ENCODE peak calls at places on chromosomes 11 and 22, in ten cellular contexts. One of them, this sample, is unnamed.

GRCh38 chr11:103619480-103619879 is 417.0 kb upstream of the DDI1 start:
- DNase-seq in astrocyte: no peak
- DNase-seq in Caco-2: peak; percentile 51
- DNase-seq in gastrocnemius medialis: no peak
- DNase-seq in heart right ventricle: no peak
- DNase-seq in ovary: no peak
- DNase-seq in PC-9: no peak
- DNase-seq in esophagus squamous epithelium: no peak
- DNase-seq in spleen: no peak
- DNase-seq in mesendoderm: no peak
- DNase-seq in this sample: no peak

GRCh38 chr11:122954455-122954854 is 27.2 kb downstream of the BSX start:
- DNase-seq in astrocyte: no peak
- DNase-seq in Caco-2: no peak
- DNase-seq in gastrocnemius medialis: no peak
- DNase-seq in heart right ventricle: no peak
- DNase-seq in ovary: no peak
- DNase-seq in PC-9: no peak
- DNase-seq in esophagus squamous epithelium: no peak
- DNase-seq in spleen: no peak
- DNase-seq in mesendoderm: no peak
- DNase-seq in this sample: no peak

GRCh38 chr11:102187416-102188125 is 77.3 kb downstream of the YAP1 start:
- DNase-seq in astrocyte: no peak
- DNase-seq in Caco-2: no peak
- DNase-seq in gastrocnemius medialis: no peak
- DNase-seq in heart right ventricle: no peak
- DNase-seq in ovary: no peak
- DNase-seq in PC-9: no peak
- DNase-seq in esophagus squamous epithelium: no peak
- DNase-seq in spleen: no peak
- DNase-seq in mesendoderm: no peak
- DNase-seq in this sample: no peak

GRCh38 chr11:134139873-134140331 is 71.0 kb downstream of the JAM3 start:
- DNase-seq in astrocyte: peak; percentile 53
- DNase-seq in Caco-2: peak; percentile 70
- DNase-seq in gastrocnemius medialis: peak; percentile 53
- DNase-seq in heart right ventricle: no peak
- DNase-seq in ovary: peak; percentile 61
- DNase-seq in PC-9: no peak
- DNase-seq in esophagus squamous epithelium: no peak
- DNase-seq in spleen: peak; percentile 68
- DNase-seq in mesendoderm: peak; percentile 80
- DNase-seq in this sample: no peak

GRCh38 chr22:36398602-36399472 is 11.1 kb upstream of the MYH9 start:
- DNase-seq in astrocyte: peak; percentile 91
- DNase-seq in Caco-2: no peak
- DNase-seq in gastrocnemius medialis: no peak
- DNase-seq in heart right ventricle: no peak
- DNase-seq in ovary: no peak
- DNase-seq in PC-9: peak; percentile 91
- DNase-seq in esophagus squamous epithelium: no peak
- DNase-seq in spleen: no peak
- DNase-seq in mesendoderm: no peak
- DNase-seq in this sample: no peak

GRCh38 chr11:19441752-19442553 is 201.2 kb upstream of the E2F8 start:
- DNase-seq in astrocyte: peak; percentile 98
- DNase-seq in Caco-2: peak; percentile 79
- DNase-seq in gastrocnemius medialis: no peak
- DNase-seq in heart right ventricle: peak; percentile 31
- DNase-seq in ovary: peak; percentile 21
- DNase-seq in PC-9: peak; percentile 100
- DNase-seq in esophagus squamous epithelium: no peak
- DNase-seq in spleen: no peak
- DNase-seq in mesendoderm: peak; percentile 70
- DNase-seq in this sample: peak; percentile 86

GRCh38 chr22:31192513-31192912 is 19.6 kb upstream of the LIMK2 start:
- DNase-seq in astrocyte: no peak
- DNase-seq in Caco-2: no peak
- DNase-seq in gastrocnemius medialis: no peak
- DNase-seq in heart right ventricle: no peak
- DNase-seq in ovary: no peak
- DNase-seq in PC-9: peak; percentile 70
- DNase-seq in esophagus squamous epithelium: no peak
- DNase-seq in spleen: no peak
- DNase-seq in mesendoderm: peak; percentile 87
- DNase-seq in this sample: no peak

GRCh38 chr11:29184939-29185890 is 831.6 kb downstream of the KCNA4 start:
- DNase-seq in astrocyte: peak; percentile 99
- DNase-seq in Caco-2: no peak
- DNase-seq in gastrocnemius medialis: no peak
- DNase-seq in heart right ventricle: no peak
- DNase-seq in ovary: no peak
- DNase-seq in PC-9: no peak
- DNase-seq in esophagus squamous epithelium: no peak
- DNase-seq in spleen: no peak
- DNase-seq in mesendoderm: peak; percentile 20
- DNase-seq in this sample: no peak

GRCh38 chr22:49934891-49935557 is 16.6 kb downstream of the CRELD2 start:
- DNase-seq in astrocyte: no peak
- DNase-seq in Caco-2: no peak
- DNase-seq in gastrocnemius medialis: peak; percentile 77
- DNase-seq in heart right ventricle: peak; percentile 92
- DNase-seq in ovary: peak; percentile 87
- DNase-seq in PC-9: no peak
- DNase-seq in esophagus squamous epithelium: no peak
- DNase-seq in spleen: peak; percentile 98
- DNase-seq in mesendoderm: no peak
- DNase-seq in this sample: peak; percentile 86

GRCh38 chr11:118045191-118045590 is 31.7 kb upstream of the TMPRSS4 start:
- DNase-seq in astrocyte: no peak
- DNase-seq in Caco-2: no peak
- DNase-seq in gastrocnemius medialis: no peak
- DNase-seq in heart right ventricle: no peak
- DNase-seq in ovary: no peak
- DNase-seq in PC-9: no peak
- DNase-seq in esophagus squamous epithelium: no peak
- DNase-seq in spleen: no peak
- DNase-seq in mesendoderm: no peak
- DNase-seq in this sample: no peak

GRCh38 chr11:125016413-125016812 is 46.7 kb upstream of the SLC37A2 start:
- DNase-seq in astrocyte: no peak
- DNase-seq in Caco-2: no peak
- DNase-seq in gastrocnemius medialis: no peak
- DNase-seq in heart right ventricle: no peak
- DNase-seq in ovary: no peak
- DNase-seq in PC-9: no peak
- DNase-seq in esophagus squamous epithelium: no peak
- DNase-seq in spleen: no peak
- DNase-seq in mesendoderm: no peak
- DNase-seq in this sample: no peak

GRCh38 chr11:106304274-106304673 is 226.8 kb downstream of the AASDHPPT start:
- DNase-seq in astrocyte: peak; percentile 81
- DNase-seq in Caco-2: no peak
- DNase-seq in gastrocnemius medialis: no peak
- DNase-seq in heart right ventricle: no peak
- DNase-seq in ovary: no peak
- DNase-seq in PC-9: no peak
- DNase-seq in esophagus squamous epithelium: no peak
- DNase-seq in spleen: no peak
- DNase-seq in mesendoderm: no peak
- DNase-seq in this sample: no peak

GRCh38 chr11:130830563-130830950 is 85.7 kb downstream of the SNX19 start:
- DNase-seq in astrocyte: no peak
- DNase-seq in Caco-2: no peak
- DNase-seq in gastrocnemius medialis: no peak
- DNase-seq in heart right ventricle: no peak
- DNase-seq in ovary: no peak
- DNase-seq in PC-9: no peak
- DNase-seq in esophagus squamous epithelium: no peak
- DNase-seq in spleen: no peak
- DNase-seq in mesendoderm: no peak
- DNase-seq in this sample: no peak

GRCh38 chr22:28142361-28142801 is 223.3 kb upstream of the PITPNB start:
- DNase-seq in astrocyte: peak; percentile 96
- DNase-seq in Caco-2: no peak
- DNase-seq in gastrocnemius medialis: no peak
- DNase-seq in heart right ventricle: no peak
- DNase-seq in ovary: no peak
- DNase-seq in PC-9: peak; percentile 63
- DNase-seq in esophagus squamous epithelium: no peak
- DNase-seq in spleen: no peak
- DNase-seq in mesendoderm: peak; percentile 51
- DNase-seq in this sample: no peak

GRCh38 chr11:128824199-128825049 is 42.7 kb downstream of the KCNJ1 start:
- DNase-seq in astrocyte: no peak
- DNase-seq in Caco-2: no peak
- DNase-seq in gastrocnemius medialis: no peak
- DNase-seq in heart right ventricle: no peak
- DNase-seq in ovary: peak; percentile 67
- DNase-seq in PC-9: no peak
- DNase-seq in esophagus squamous epithelium: no peak
- DNase-seq in spleen: no peak
- DNase-seq in mesendoderm: no peak
- DNase-seq in this sample: no peak

GRCh38 chr11:124799384-124800225 is 601 bp downstream of the MSANTD2 start:
- DNase-seq in astrocyte: peak; percentile 8
- DNase-seq in Caco-2: peak; percentile 51
- DNase-seq in gastrocnemius medialis: no peak
- DNase-seq in heart right ventricle: peak; percentile 33
- DNase-seq in ovary: no peak
- DNase-seq in PC-9: no peak
- DNase-seq in esophagus squamous epithelium: no peak
- DNase-seq in spleen: peak; percentile 90
- DNase-seq in mesendoderm: peak; percentile 63
- DNase-seq in this sample: peak; percentile 31

GRCh38 chr11:18046116-18046777 is at the start of gene TPH1:
- DNase-seq in astrocyte: peak; percentile 89
- DNase-seq in Caco-2: peak; percentile 43
- DNase-seq in gastrocnemius medialis: peak; percentile 12
- DNase-seq in heart right ventricle: peak; percentile 50
- DNase-seq in ovary: peak; percentile 56
- DNase-seq in PC-9: no peak
- DNase-seq in esophagus squamous epithelium: no peak
- DNase-seq in spleen: no peak
- DNase-seq in mesendoderm: peak; percentile 47
- DNase-seq in this sample: peak; percentile 83

DNA sequence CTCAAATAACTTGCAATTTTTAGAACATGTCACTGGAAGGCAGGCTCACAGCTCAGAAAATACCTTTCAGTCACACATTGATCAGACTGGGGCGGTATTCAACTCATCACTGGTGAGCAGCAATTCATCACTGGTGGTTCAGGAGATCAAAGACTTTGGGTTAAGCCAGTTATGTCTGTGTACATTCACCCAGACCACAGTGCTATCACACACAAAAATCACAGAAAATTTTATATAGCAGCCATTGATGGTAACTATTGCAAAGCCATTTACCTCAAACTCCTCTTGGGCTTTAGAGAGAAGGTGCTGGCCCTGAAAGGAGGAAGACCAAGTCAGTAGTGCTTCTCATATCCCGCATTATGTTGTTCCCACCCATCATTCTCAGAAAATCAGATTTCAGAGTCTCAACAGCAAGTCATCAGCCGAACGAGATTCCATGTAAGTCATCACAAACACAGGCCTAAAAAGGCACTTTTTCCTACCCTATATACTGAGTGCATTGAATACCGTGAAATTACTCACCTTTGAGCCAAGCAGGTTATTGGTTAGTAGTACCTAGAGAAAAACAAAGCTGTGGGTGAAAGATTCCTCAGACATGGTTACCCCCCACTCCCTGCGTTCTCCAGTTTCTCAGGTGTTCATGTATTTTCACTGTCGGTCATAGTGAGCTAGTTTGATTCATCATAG is 14.0 kb upstream of the WDR74 start:
- DNase-seq in astrocyte: no peak
- DNase-seq in Caco-2: no peak
- DNase-seq in gastrocnemius medialis: no peak
- DNase-seq in heart right ventricle: no peak
- DNase-seq in ovary: no peak
- DNase-seq in PC-9: no peak
- DNase-seq in esophagus squamous epithelium: no peak
- DNase-seq in spleen: no peak
- DNase-seq in mesendoderm: no peak
- DNase-seq in this sample: no peak
- H3K4me3 ChIP-seq in astrocyte: peak overlapping the region; percentile 92
- H3K4me3 ChIP-seq in Caco-2: peak overlapping the region; percentile 81
- H3K4me3 ChIP-seq in gastrocnemius medialis: no peak overlapping the region
- H3K4me3 ChIP-seq in heart right ventricle: peak overlapping the region; percentile 78
- H3K4me3 ChIP-seq in ovary: no peak overlapping the region
- H3K4me3 ChIP-seq in PC-9: peak overlapping the region; percentile 97
- H3K4me3 ChIP-seq in esophagus squamous epithelium: peak overlapping the region; percentile 75
- H3K4me3 ChIP-seq in spleen: no peak overlapping the region
- H3K4me3 ChIP-seq in mesendoderm: peak overlapping the region; percentile 55
- H3K4me3 ChIP-seq in this sample: no peak overlapping the region

GRCh38 chr22:25038771-25039170 is 86.3 kb downstream of the KIAA1671 start:
- DNase-seq in astrocyte: no peak
- DNase-seq in Caco-2: no peak
- DNase-seq in gastrocnemius medialis: no peak
- DNase-seq in heart right ventricle: no peak
- DNase-seq in ovary: no peak
- DNase-seq in PC-9: no peak
- DNase-seq in esophagus squamous epithelium: no peak
- DNase-seq in spleen: no peak
- DNase-seq in mesendoderm: no peak
- DNase-seq in this sample: no peak
- H3K4me1 ChIP-seq in astrocyte: no peaks in the 10 kb centered on the region
- H3K4me1 ChIP-seq in Caco-2: no peaks in the 10 kb centered on the region
- H3K4me1 ChIP-seq in gastrocnemius medialis: no peaks in the 10 kb centered on the region
- H3K4me1 ChIP-seq in heart right ventricle: no peaks in the 10 kb centered on the region
- H3K4me1 ChIP-seq in ovary: no peaks in the 10 kb centered on the region
- H3K4me1 ChIP-seq in PC-9: no peaks in the 10 kb centered on the region
- H3K4me1 ChIP-seq in esophagus squamous epithelium: no peaks in the 10 kb centered on the region
- H3K4me1 ChIP-seq in spleen: no peaks in the 10 kb centered on the region
- H3K4me1 ChIP-seq in mesendoderm: no peaks in the 10 kb centered on the region
- H3K4me1 ChIP-seq in this sample: no peaks in the 10 kb centered on the region

GRCh38 chr22:37544955-37545702 is 15.2 kb upstream of the CDC42EP1 start:
- DNase-seq in astrocyte: no peak
- DNase-seq in Caco-2: peak; percentile 83
- DNase-seq in gastrocnemius medialis: peak; percentile 37
- DNase-seq in heart right ventricle: peak; percentile 77
- DNase-seq in ovary: peak; percentile 75
- DNase-seq in PC-9: peak; percentile 77
- DNase-seq in esophagus squamous epithelium: no peak
- DNase-seq in spleen: no peak
- DNase-seq in mesendoderm: peak; percentile 96
- DNase-seq in this sample: peak; percentile 89
- H3K4me3 ChIP-seq in astrocyte: no peak overlapping the region
- H3K4me3 ChIP-seq in Caco-2: peak overlapping the region; percentile 20
- H3K4me3 ChIP-seq in gastrocnemius medialis: no peak overlapping the region
- H3K4me3 ChIP-seq in heart right ventricle: peak overlapping the region; percentile 35
- H3K4me3 ChIP-seq in ovary: peak overlapping the region; percentile 21
- H3K4me3 ChIP-seq in PC-9: no peak overlapping the region
- H3K4me3 ChIP-seq in esophagus squamous epithelium: peak overlapping the region; percentile 55
- H3K4me3 ChIP-seq in spleen: no peak overlapping the region
- H3K4me3 ChIP-seq in mesendoderm: no peak overlapping the region
- H3K4me3 ChIP-seq in this sample: peak overlapping the region; percentile 7

GRCh38 chr11:66371627-66372415 is at the start of gene SLC29A2:
- DNase-seq in astrocyte: no peak
- DNase-seq in Caco-2: peak; percentile 98
- DNase-seq in gastrocnemius medialis: peak; percentile 87
- DNase-seq in heart right ventricle: peak; percentile 77
- DNase-seq in ovary: peak; percentile 33
- DNase-seq in PC-9: peak; percentile 93
- DNase-seq in esophagus squamous epithelium: no peak
- DNase-seq in spleen: peak; percentile 92
- DNase-seq in mesendoderm: peak; percentile 98
- DNase-seq in this sample: peak; percentile 88
- H3K4me1 ChIP-seq in astrocyte: peaks cover 12% of the 10 kb centered on the region
- H3K4me1 ChIP-seq in Caco-2: peaks cover 15% of the 10 kb centered on the region
- H3K4me1 ChIP-seq in gastrocnemius medialis: peaks cover 48% of the 10 kb centered on the region
- H3K4me1 ChIP-seq in heart right ventricle: peaks cover 37% of the 10 kb centered on the region
- H3K4me1 ChIP-seq in ovary: no peaks in the 10 kb centered on the region
- H3K4me1 ChIP-seq in PC-9: peaks cover 24% of the 10 kb centered on the region
- H3K4me1 ChIP-seq in esophagus squamous epithelium: peaks cover 4% of the 10 kb centered on the region
- H3K4me1 ChIP-seq in spleen: peaks cover 16% of the 10 kb centered on the region
- H3K4me1 ChIP-seq in mesendoderm: peaks cover 12% of the 10 kb centered on the region
- H3K4me1 ChIP-seq in this sample: no peaks in the 10 kb centered on the region

This sample was measured in pancreas.